ENCODE peak calls at places on chromosomes 4 and X, in ten cellular contexts. K is psoas muscle, D is coronary artery, H is nephron progenitor cell, E is brain microvascular endothelial cell, N is endothelial cell, O is HCT116, V is RWPE2, J is GM12865, F is neural progenitor cell. R is an unnamed sample.

GRCh38 chr4:26073886-26074560 is 160.0 kb downstream of the SMIM20 start:
- DNase-seq in K (no peak), D (no peak), H (no peak), E (no peak), N (no peak), O (no peak), V (no peak), J (no peak), F (no peak), R (no peak)

GRCh38 chr4:100317032-100317864 is 127.0 kb upstream of the DDIT4L start:
- DNase-seq in K (no peak), D (no peak), H (no peak), E (no peak), N (no peak), O (no peak), V (no peak), J (no peak), F (no peak), R (no peak)

GRCh38 chrX:39456894-39457600 is 640.7 kb downstream of the BCOR start:
- DNase-seq in K (no peak), D (no peak), H (no peak), E (no peak), N (no peak), O (no peak), V (no peak), J (no peak), F (no peak), R (no peak)

GRCh38 chrX:150712619-150713018 is 19.4 kb downstream of the MTMR1 start:
- DNase-seq in K (no peak), D (no peak), H (no peak), E (no peak), N (no peak), O (no peak), V (no peak), J (no peak), F (no peak), R (no peak)

GRCh38 chr4:8403173-8403753 is 37.3 kb downstream of the ACOX3 start:
- DNase-seq in K (peak; percentile 86), D (peak; percentile 84), H (peak; percentile 93), E (peak; percentile 77), N (peak; percentile 88), O (peak; percentile 23), V (no peak), J (peak; percentile 42), F (peak; percentile 86), R (peak; percentile 50)

GRCh38 chr4:144714166-144714565 is 68.2 kb downstream of the HHIP start:
- DNase-seq in K (no peak), D (no peak), H (no peak), E (no peak), N (no peak), O (no peak), V (no peak), J (no peak), F (no peak), R (no peak)

GRCh38 chr4:6182390-6183280 is 17.7 kb downstream of the JAKMIP1 start:
- DNase-seq in K (no peak), D (no peak), H (no peak), E (no peak), N (no peak), O (no peak), V (no peak), J (no peak), F (no peak), R (no peak)

GRCh38 chr4:154049457-154050181 is 260.7 kb upstream of the SFRP2 start:
- DNase-seq in K (no peak), D (no peak), H (peak; percentile 21), E (peak; percentile 28), N (peak; percentile 53), O (peak; percentile 16), V (no peak), J (no peak), F (peak; percentile 56), R (no peak)

GRCh38 chr4:7104366-7105031 is 36.6 kb upstream of the GRPEL1 start:
- DNase-seq in K (no peak), D (no peak), H (no peak), E (no peak), N (no peak), O (no peak), V (no peak), J (no peak), F (no peak), R (no peak)

GRCh38 chr4:34636623-34637022 is 1607.7 kb downstream of the ARAP2 start:
- DNase-seq in K (no peak), D (no peak), H (no peak), E (no peak), N (no peak), O (no peak), V (no peak), J (no peak), F (peak; percentile 34), R (no peak)

GRCh38 chr4:88458091-88458740 is 1.3 kb downstream of the HERC5 start:
- DNase-seq in K (no peak), D (no peak), H (no peak), E (no peak), N (no peak), O (no peak), V (no peak), J (no peak), F (no peak), R (no peak)

DNA sequence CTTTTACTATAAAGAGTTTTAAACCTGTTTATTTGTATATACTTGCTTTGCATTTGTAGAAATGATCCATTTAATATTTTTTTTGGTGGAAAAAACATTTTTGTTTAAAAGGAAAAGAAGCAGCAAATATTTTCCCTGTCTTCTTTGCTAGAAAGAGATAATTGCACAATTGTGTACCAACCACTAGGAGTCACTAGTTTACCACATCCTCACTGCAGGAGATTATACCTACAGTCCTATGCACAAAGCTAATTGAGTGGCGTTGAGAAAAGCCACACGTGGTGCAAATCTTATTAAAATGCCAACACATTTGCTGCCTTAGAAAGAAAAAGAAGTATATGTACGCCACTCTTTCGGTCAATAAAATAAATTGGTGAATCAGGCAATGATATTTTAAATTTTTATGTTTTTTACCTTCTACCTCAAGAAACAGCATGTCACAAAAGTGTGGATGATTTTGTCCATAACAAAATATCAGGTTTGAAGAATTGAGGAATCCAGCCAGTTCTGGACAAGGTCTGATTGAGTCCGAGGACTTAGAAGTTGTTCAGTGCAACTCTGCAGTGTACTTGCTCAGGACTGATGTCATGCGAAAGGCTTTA is 102.9 kb downstream of the GRXCR1 start:
- DNase-seq in K (no peak), D (no peak), H (peak; percentile 5), E (no peak), N (no peak), O (no peak), V (no peak), J (peak; percentile 35), F (peak; percentile 55), R (no peak)
- TF ChIP-seq CTCF in K (peak; percentile 42), D (peak; percentile 46), H (peak; percentile 79), E (peak; percentile 48), N (peak; percentile 87), O (peak; percentile 56), V (peak; percentile 89), J (peak; percentile 69), F (peak; percentile 82), R (no peak)

GRCh38 chrX:131262200-131262599 is 26.9 kb downstream of the IGSF1 start:
- DNase-seq in K (no peak), D (no peak), H (no peak), E (no peak), N (no peak), O (no peak), V (no peak), J (no peak), F (no peak), R (no peak)

GRCh38 chrX:131264665-131265064 is 24.4 kb downstream of the IGSF1 start:
- DNase-seq in K (no peak), D (no peak), H (no peak), E (no peak), N (no peak), O (no peak), V (no peak), J (no peak), F (no peak), R (no peak)

GRCh38 chrX:131264053-131264452 is 25.1 kb downstream of the IGSF1 start:
- DNase-seq in K (no peak), D (no peak), H (no peak), E (no peak), N (no peak), O (no peak), V (no peak), J (no peak), F (no peak), R (no peak)

DNA sequence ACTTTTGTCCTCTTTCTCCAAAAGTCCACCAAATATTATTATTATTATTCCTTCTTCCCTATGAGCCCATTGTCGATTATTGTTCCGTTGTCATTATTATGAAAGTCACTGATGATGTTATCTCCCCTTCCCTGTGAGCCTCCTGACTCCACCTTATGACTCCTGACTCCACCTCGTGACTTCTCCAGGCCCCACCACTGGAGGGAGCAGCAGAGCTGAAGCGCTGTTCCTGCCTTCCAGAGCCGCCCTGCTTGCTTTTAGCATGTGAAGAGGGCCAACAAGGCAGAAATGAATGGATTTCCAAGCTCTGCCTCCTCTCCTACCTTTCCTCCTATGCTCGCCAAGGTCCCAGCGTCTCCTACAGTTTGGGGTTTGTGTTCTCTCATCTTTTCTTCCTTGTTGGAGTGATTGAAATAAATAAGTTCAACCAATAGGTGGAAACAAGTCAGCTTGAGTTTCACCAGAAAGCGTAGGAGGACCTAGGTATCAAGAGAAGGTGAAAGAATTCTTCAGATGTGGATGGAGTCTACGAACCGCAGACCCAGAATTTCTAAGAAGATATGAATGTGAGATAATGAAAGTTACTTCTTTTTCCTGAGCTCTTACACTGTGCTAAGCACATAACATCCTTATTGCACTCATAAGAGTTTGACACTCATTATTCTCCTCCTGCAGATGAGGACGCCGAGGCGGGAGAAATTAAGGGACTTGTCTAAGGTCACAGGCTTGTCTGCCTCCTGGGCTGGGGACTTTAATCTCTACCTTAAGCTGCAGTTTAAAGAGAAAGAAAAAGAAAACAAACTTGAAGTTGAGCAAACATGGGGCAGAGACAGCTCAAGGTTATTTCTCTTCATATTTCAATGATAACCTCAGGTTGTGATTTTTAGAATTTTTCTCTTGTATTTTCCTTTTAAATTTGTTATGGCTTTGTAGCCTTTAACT is 26.1 kb downstream of the IGSF1 start:
- DNase-seq in K (no peak), D (no peak), H (peak; percentile 13), E (no peak), N (peak; percentile 55), O (peak; percentile 16), V (no peak), J (peak; percentile 5), F (peak; percentile 27), R (no peak)
- TF ChIP-seq CTCF in K (peak; percentile 38), D (no peak), H (peak; percentile 13), E (no peak), N (no peak), O (peak; percentile 63), V (no peak), J (peak; percentile 21), F (peak; percentile 51), R (no peak)

GRCh38 chrX:18810416-18810815 is 103.0 kb downstream of the PPEF1 start:
- DNase-seq in K (no peak), D (no peak), H (no peak), E (no peak), N (no peak), O (no peak), V (no peak), J (no peak), F (no peak), R (no peak)
- TF ChIP-seq CTCF in K (no peak), D (no peak), H (no peak), E (no peak), N (no peak), O (no peak), V (no peak), J (no peak), F (no peak), R (no peak)

DNA sequence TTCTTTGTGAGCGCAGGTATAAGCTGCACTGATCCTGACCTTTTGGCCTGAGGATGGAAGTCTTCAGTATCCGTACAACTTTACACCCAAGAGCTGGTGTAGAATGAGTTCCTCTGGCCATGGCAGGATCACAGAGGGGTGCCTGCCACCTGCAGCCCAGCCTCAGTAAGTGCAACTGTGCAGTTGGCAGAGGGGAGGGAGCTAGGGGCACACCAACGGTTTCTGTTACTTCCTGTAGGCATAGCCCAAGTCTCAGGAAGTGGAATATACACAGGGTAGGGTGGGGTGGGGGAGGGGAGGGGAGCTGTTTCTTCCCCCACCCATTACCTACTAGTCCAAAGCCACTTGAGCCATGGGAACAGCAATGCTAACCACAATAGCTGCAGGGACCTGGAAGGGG is 85.4 kb upstream of the GBA3 start:
- DNase-seq in K (peak; percentile 29), D (no peak), H (peak; percentile 28), E (no peak), N (peak; percentile 35), O (peak; percentile 54), V (no peak), J (peak; percentile 70), F (peak; percentile 32), R (no peak)
- TF ChIP-seq CTCF in K (peak; percentile 65), D (peak; percentile 18), H (peak; percentile 39), E (peak; percentile 68), N (no peak), O (peak; percentile 59), V (peak; percentile 37), J (peak; percentile 50), F (peak; percentile 36), R (no peak)

R was measured in activated B cell treated with CpG ODN at 0.5 μM for 24 hours.